ENCODE peak calls at places on chromosomes 3 and 15, in five cellular contexts. O, M, W, S and H are unnamed samples.

GRCh38 chr3:13788522-13789424 is 91.1 kb downstream of the WNT7A start:
- DNase-seq in O (no peak), M (no peak), W (no peak), S (no peak), H (no peak)

GRCh38 chr3:137121704-137122314 is 164.0 kb downstream of the IL20RB start:
- DNase-seq in O (peak), M (peak), W (peak), S (peak), H (no peak)

GRCh38 chr15:70111203-70112017 is 13.7 kb upstream of the TLE3 start:
- DNase-seq in O (peak), M (no peak), W (peak), S (no peak), H (peak)

GRCh38 chr3:172096881-172097420 is 57.6 kb downstream of the FNDC3B start:
- DNase-seq in O (no peak), M (no peak), W (peak), S (peak), H (no peak)

GRCh38 chr15:25372298-25372697 is 66.5 kb downstream of the UBE3A start:
- DNase-seq in O (no peak), M (no peak), W (no peak), S (no peak), H (no peak)

GRCh38 chr3:7205535-7206331 is 344.8 kb downstream of the GRM7 start:
- DNase-seq in O (no peak), M (peak), W (no peak), S (no peak), H (no peak)

GRCh38 chr15:78302579-78302978 is 3.2 kb upstream of the SKIC8 start:
- DNase-seq in O (no peak), M (no peak), W (no peak), S (no peak), H (no peak)

GRCh38 chr3:58965870-58966269 is 84.0 kb downstream of the CFAP20DC start:
- DNase-seq in O (no peak), M (no peak), W (no peak), S (no peak), H (no peak)

GRCh38 chr3:126554560-126555525 is 3.9 kb downstream of the C3orf22 start:
- DNase-seq in O (no peak), M (no peak), W (no peak), S (peak), H (no peak)

GRCh38 chr15:38150794-38151193 is 101.8 kb upstream of the SPRED1 start:
- DNase-seq in O (no peak), M (no peak), W (no peak), S (no peak), H (no peak)

GRCh38 chr15:39583586-39584265 is 2.8 kb downstream of the THBS1 start:
- DNase-seq in O (no peak), M (no peak), W (peak), S (peak), H (no peak)

GRCh38 chr15:63010920-63011693 is 31.4 kb upstream of the TPM1 start:
- DNase-seq in O (no peak), M (no peak), W (no peak), S (peak), H (no peak)

GRCh38 chr15:31554261-31554660 is 227.6 kb downstream of the KLF13 start:
- DNase-seq in O (no peak), M (no peak), W (no peak), S (no peak), H (no peak)

GRCh38 chr15:56732135-56732880 is 1.0 kb downstream of the ZNF280D start:
- DNase-seq in O (no peak), M (no peak), W (peak), S (peak), H (no peak)

GRCh38 chr15:65189102-65189740 is 4.1 kb upstream of the CLPX start:
- DNase-seq in O (peak), M (no peak), W (peak), S (peak), H (peak)

GRCh38 chr3:113232367-113232766 is 21.0 kb downstream of the BOC start:
- DNase-seq in O (no peak), M (no peak), W (no peak), S (no peak), H (no peak)

GRCh38 chr15:45126535-45127158 is 3.0 kb downstream of the DUOXA1 start:
- DNase-seq in O (peak), M (no peak), W (peak), S (peak), H (no peak)

GRCh38 chr3:45055411-45056143 is 29.5 kb downstream of the CLEC3B start:
- DNase-seq in O (no peak), M (no peak), W (peak), S (peak), H (no peak)

GRCh38 chr15:48493084-48493762 is 152.3 kb downstream of the FBN1 start:
- DNase-seq in O (no peak), M (no peak), W (no peak), S (no peak), H (no peak)
- TF ChIP-seq SP1 in O (no peak), M (no peak), W (no peak), S (no peak), H (no peak)

GRCh38 chr3:57756528-57757401 is 656 bp downstream of the SLMAP start:
- DNase-seq in O (no peak), M (no peak), W (peak), S (peak), H (peak)
- TF ChIP-seq POLR2A in O (no peak), M (no peak), W (peak), S (no peak), H (no peak)

GRCh38 chr15:55434989-55435825 is 26.9 kb downstream of the PIERCE2 start:
- DNase-seq in O (peak), M (no peak), W (peak), S (peak), H (peak)
- TF ChIP-seq SP1 in O (no peak), M (no peak), W (no peak), S (no peak), H (no peak)

DNA sequence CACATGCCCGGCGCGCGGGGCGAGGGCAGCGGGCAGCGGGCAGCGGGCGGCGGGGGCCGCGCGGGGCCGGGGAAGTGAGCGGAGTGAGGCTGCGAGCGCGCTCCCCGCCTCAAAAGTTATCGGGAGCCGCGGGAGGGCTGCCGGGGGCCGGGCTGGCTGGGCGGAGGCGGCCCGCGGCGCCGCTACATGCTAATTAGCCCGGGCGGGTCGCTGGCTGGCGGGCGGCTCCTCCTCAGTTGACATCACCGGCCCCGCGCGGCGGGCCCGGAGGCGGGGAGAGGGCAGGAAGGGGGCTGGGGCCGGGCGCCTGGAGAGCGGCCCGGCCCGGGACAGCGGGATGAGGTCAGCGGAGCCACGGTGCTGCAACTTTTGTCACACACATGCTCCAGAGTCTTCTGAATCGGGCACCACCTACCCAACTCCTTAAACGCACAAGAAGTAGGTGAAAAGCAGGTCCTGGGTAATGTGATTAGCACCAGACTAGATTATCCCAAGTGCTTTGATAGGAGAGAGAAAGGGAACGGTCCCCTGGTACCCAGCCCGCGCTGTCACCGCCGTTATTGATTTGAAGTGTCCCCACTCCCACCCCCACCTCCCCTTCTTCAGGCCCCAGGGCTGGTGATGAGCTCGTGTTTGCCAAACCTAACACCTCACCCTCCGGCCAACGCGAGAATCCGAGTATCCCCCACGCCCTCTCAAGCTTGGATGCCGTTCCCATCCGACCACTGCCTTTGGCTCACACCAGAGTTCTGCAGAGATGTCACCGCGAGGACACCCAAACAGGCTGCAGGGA is at the start of gene HEG1:
- DNase-seq in O (no peak), M (no peak), W (peak), S (peak), H (no peak)
- TF ChIP-seq POLR2A in O (no peak), M (peak), W (no peak), S (no peak), H (no peak)

GRCh38 chr3:10956991-10957390 is 35.6 kb upstream of the SLC6A1 start:
- DNase-seq in O (no peak), M (no peak), W (no peak), S (no peak), H (no peak)

GRCh38 chr3:10957976-10958749 is 34.4 kb upstream of the SLC6A1 start:
- DNase-seq in O (no peak), M (no peak), W (no peak), S (no peak), H (no peak)

GRCh38 chr3:10964537-10965167 is 27.9 kb upstream of the SLC6A1 start:
- DNase-seq in O (no peak), M (no peak), W (peak), S (no peak), H (peak)

GRCh38 chr3:10960264-10960663 is 32.3 kb upstream of the SLC6A1 start:
- DNase-seq in O (no peak), M (no peak), W (no peak), S (no peak), H (no peak)

GRCh38 chr3:10962481-10963036 is 30.0 kb upstream of the SLC6A1 start:
- DNase-seq in O (no peak), M (no peak), W (no peak), S (no peak), H (no peak)
- TF ChIP-seq SP1 in O (no peak), M (no peak), W (no peak), S (no peak), H (no peak)

GRCh38 chr3:64818196-64818595 is 130.4 kb upstream of the ADAMTS9 start:
- DNase-seq in O (no peak), M (no peak), W (no peak), S (no peak), H (no peak)
- TF ChIP-seq POLR2A in O (no peak), M (no peak), W (no peak), S (no peak), H (no peak)

DNA sequence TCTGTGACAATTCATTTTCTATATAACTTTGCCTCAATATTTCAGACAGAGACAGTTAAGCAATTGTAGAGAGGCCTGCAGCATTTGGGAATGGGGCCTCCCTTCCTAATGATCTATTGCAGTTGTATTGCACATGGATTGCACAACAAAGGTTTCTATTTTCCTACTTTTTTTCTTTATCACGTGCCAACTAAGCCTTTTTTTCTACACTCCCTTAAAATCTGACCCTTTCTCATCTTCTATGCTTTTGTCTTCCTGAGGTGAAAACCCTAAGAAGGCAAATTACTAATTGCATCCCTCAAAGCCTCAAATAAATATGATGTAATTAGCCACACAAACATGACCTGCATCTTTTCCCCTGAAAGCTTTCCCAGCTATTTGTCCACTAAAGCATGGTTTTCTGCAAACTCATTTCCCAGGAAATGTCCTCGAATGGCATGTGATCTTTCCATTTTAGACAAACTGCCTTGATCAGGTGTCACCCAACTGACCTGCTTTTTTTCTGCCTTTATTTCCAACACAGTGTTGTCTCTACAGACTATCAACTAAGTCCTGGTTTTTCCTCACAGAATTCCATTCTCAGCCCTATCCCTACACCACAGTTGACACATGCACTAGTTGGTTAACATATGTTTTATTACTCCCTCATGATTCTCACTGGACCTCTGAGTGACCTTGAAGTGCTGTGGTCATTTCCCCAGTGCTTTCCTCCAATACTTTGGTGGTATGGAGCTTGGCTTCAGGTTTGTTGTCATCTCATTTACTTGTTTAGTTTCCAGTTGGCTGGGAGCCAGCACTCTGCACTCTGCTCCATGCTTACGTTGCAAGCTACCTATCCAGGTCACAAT is 31.9 kb upstream of the TSC22D2 start:
- DNase-seq in O (no peak), M (no peak), W (no peak), S (peak), H (no peak)
- TF ChIP-seq SP1 in O (no peak), M (no peak), W (no peak), S (no peak), H (no peak)